ENCODE peak calls at places on chromosomes 5 and 9, in four cellular contexts. K is glutamatergic neuron, U is iPS-NIHi11, D is heart left ventricle. G is an unnamed sample.

GRCh38 chr9:131923766-131924165 is 155.9 kb downstream of the MED27 start:
- DNase-seq in K (no peak), U (no peak), D (no peak), G (no peak)

GRCh38 chr5:146993876-146994530 is 115.4 kb upstream of the PPP2R2B start:
- DNase-seq in K (no peak), U (no peak), D (no peak), G (no peak)

GRCh38 chr5:61626639-61627282 is 294.7 kb downstream of the ZSWIM6 start:
- DNase-seq in K (no peak), U (no peak), D (peak), G (no peak)

GRCh38 chr5:133933169-133933509 is 35.3 kb downstream of the C5orf15 start:
- DNase-seq in K (no peak), U (no peak), D (no peak), G (no peak)

GRCh38 chr5:120314201-120314600 is 149.9 kb upstream of the PRR16 start:
- DNase-seq in K (no peak), U (no peak), D (no peak), G (no peak)

GRCh38 chr9:73270967-73271722 is 119.5 kb downstream of the ANXA1 start:
- DNase-seq in K (no peak), U (no peak), D (no peak), G (no peak)

GRCh38 chr9:115399026-115399425 is 281.1 kb upstream of the TNC start:
- DNase-seq in K (no peak), U (no peak), D (no peak), G (no peak)

GRCh38 chr5:1765141-1765879 is 34.3 kb downstream of the MRPL36 start:
- DNase-seq in K (no peak), U (no peak), D (no peak), G (no peak)

GRCh38 chr5:126909856-126910255 is 120.5 kb downstream of the MARCHF3 start:
- DNase-seq in K (no peak), U (no peak), D (no peak), G (no peak)

GRCh38 chr9:109372246-109372645 is 51.4 kb upstream of the EPB41L4B start:
- DNase-seq in K (no peak), U (no peak), D (no peak), G (no peak)

GRCh38 chr5:111512406-111513174 is at the start of gene STARD4:
- DNase-seq in K (peak), U (peak), D (peak), G (peak)

GRCh38 chr5:75648712-75649111 is 37.5 kb downstream of the ANKDD1B start:
- DNase-seq in K (no peak), U (no peak), D (no peak), G (no peak)

GRCh38 chr5:164332349-164333196 is 827.2 kb downstream of the MAT2B start:
- DNase-seq in K (no peak), U (no peak), D (no peak), G (no peak)

GRCh38 chr5:83036991-83037390 is 40.2 kb downstream of the TMEM167A start:
- DNase-seq in K (no peak), U (no peak), D (no peak), G (no peak)

GRCh38 chr9:113584728-113585442 is 121.4 kb downstream of the RGS3 start:
- DNase-seq in K (peak), U (no peak), D (no peak), G (no peak)

G was measured in T-helper 9 cell.